ENCODE peak calls at places on chromosomes 7 and 10, in ten cellular contexts. X is GM12891, F is GM12878, V is vagina, H is sigmoid colon, U is heart left ventricle, Y is IMR-90, O is ovary, P is stomach, N is A549. W is an unnamed sample.

GRCh38 chr7:45451636-45452035 is 122.5 kb upstream of the ADCY1 start:
- DNase-seq in O (no peak), H (no peak), X (no peak), F (no peak), N (no peak), U (no peak), Y (no peak), P (no peak), V (no peak), W (no peak)

GRCh38 chr7:87110778-87111177 is 41.5 kb upstream of the DMTF1 start:
- DNase-seq in V (no peak), O (no peak), P (no peak), F (no peak), H (no peak), U (no peak), N (no peak), Y (peak; percentile 65), X (no peak), W (peak; percentile 15)

GRCh38 chr10:13993634-13994033 is 337.1 kb downstream of the FRMD4A start:
- DNase-seq in O (no peak), U (no peak), F (no peak), N (no peak), V (no peak), X (no peak), P (no peak), Y (no peak), H (no peak), W (no peak)

GRCh38 chr10:108443636-108444035 is 1279.1 kb upstream of the SORCS1 start:
- DNase-seq in P (no peak), O (no peak), V (no peak), U (no peak), N (no peak), Y (no peak), X (no peak), F (no peak), H (no peak), W (no peak)

GRCh38 chr10:127148933-127149220 is 47.5 kb downstream of the INSYN2A start:
- DNase-seq in U (no peak), H (no peak), X (no peak), O (no peak), V (no peak), N (peak; percentile 57), Y (peak; percentile 87), F (no peak), P (no peak), W (no peak)

GRCh38 chr10:80500572-80501380 is 36.9 kb upstream of the SH2D4B start:
- DNase-seq in V (no peak), O (peak; percentile 50), X (no peak), F (peak; percentile 34), H (no peak), N (no peak), U (peak; percentile 71), Y (no peak), P (peak; percentile 25), W (peak; percentile 53)

GRCh38 chr7:21934824-21935223 is 10.9 kb downstream of the CDCA7L start:
- DNase-seq in O (no peak), H (no peak), U (no peak), X (no peak), F (no peak), N (no peak), V (no peak), Y (no peak), P (no peak), W (no peak)

GRCh38 chr10:78455873-78456272 is 422.2 kb downstream of the RPS24 start:
- DNase-seq in H (no peak), U (no peak), X (no peak), F (no peak), P (no peak), V (no peak), N (no peak), Y (no peak), O (no peak), W (no peak)

DNA sequence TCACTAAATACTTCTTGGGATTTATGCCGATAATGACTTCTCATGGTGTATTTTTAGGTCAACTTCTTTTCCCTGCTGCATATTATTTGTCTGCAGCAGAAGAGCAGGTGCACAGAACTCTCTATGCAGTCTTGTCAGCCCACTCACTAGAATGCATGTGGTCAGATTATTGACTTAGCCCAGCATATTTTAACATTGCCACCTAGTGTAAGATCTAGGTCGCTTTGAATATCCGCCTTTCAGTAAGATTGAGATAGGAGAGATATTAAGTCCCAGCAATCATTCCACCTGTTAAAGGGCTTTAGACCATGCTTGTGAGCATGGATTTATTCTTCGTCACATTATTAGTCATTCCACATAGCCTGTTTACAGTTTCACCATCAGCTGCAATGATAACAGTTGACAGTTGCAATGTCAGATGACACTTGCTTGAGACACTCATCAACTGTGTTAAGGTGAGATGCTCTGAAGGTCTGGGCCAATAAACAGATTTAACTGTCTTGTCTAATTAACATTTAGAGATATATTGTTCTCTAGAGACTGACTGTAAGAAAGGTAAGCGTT is 491.7 kb downstream of the ARL4A start:
- DNase-seq in N (no peak), Y (peak; percentile 6), U (no peak), P (no peak), F (no peak), V (no peak), O (no peak), X (no peak), H (no peak), W (peak; percentile 57)
- TF ChIP-seq POLR2A in N (no peak), Y (no peak), U (no peak), P (no peak), F (no peak), V (no peak), O (no peak), X (no peak), H (no peak), W (no peak)

GRCh38 chr10:128481152-128481551 is 354.9 kb upstream of the MKI67 start:
- DNase-seq in Y (no peak), P (no peak), O (no peak), U (no peak), N (no peak), H (no peak), X (no peak), V (no peak), F (no peak), W (no peak)

GRCh38 chr10:128485701-128486235 is 359.5 kb upstream of the MKI67 start:
- DNase-seq in V (no peak), H (no peak), F (no peak), O (no peak), N (no peak), Y (no peak), U (no peak), X (no peak), P (no peak), W (no peak)

GRCh38 chr10:128483216-128483615 is 357.0 kb upstream of the MKI67 start:
- DNase-seq in X (no peak), U (no peak), F (no peak), N (no peak), V (no peak), H (peak; percentile 57), Y (no peak), O (no peak), P (no peak), W (no peak)

GRCh38 chr10:128480601-128481000 is 354.4 kb upstream of the MKI67 start:
- DNase-seq in V (no peak), P (no peak), U (no peak), X (no peak), F (no peak), N (no peak), O (no peak), H (no peak), Y (no peak), W (no peak)

GRCh38 chr10:128484041-128484440 is 357.8 kb upstream of the MKI67 start:
- DNase-seq in Y (no peak), H (peak; percentile 20), X (no peak), N (no peak), O (no peak), U (no peak), V (no peak), F (no peak), P (no peak), W (no peak)
- TF ChIP-seq POLR2A in Y (no peak), H (no peak), X (no peak), N (no peak), O (no peak), U (no peak), V (no peak), F (no peak), P (no peak), W (no peak)

GRCh38 chr10:122715576-122715975 is 15.9 kb upstream of the C10orf120 start:
- DNase-seq in F (no peak), Y (no peak), O (no peak), U (no peak), V (no peak), P (no peak), H (no peak), N (no peak), X (no peak), W (no peak)

GRCh38 chr10:122725768-122726167 is 26.1 kb upstream of the C10orf120 start:
- DNase-seq in U (no peak), X (no peak), H (no peak), O (no peak), N (no peak), Y (no peak), V (no peak), F (no peak), P (no peak), W (no peak)

GRCh38 chr10:122725006-122725405 is 25.4 kb upstream of the C10orf120 start:
- DNase-seq in N (no peak), H (no peak), X (no peak), O (no peak), V (no peak), F (no peak), U (no peak), P (no peak), Y (no peak), W (no peak)

GRCh38 chr10:122721111-122721510 is 21.5 kb upstream of the C10orf120 start:
- DNase-seq in N (no peak), V (no peak), U (no peak), F (no peak), O (no peak), Y (no peak), H (no peak), P (no peak), X (no peak), W (no peak)
- TF ChIP-seq POLR2A in N (no peak), V (no peak), U (no peak), F (no peak), O (no peak), Y (no peak), H (no peak), P (no peak), X (no peak), W (no peak)

GRCh38 chr7:5596896-5597246 is 173.2 kb upstream of the TNRC18 start:
- DNase-seq in H (no peak), O (no peak), P (no peak), U (no peak), V (no peak), Y (no peak), X (no peak), N (no peak), F (no peak), W (no peak)

GRCh38 chr7:5597772-5598171 is 174.1 kb upstream of the TNRC18 start:
- DNase-seq in P (no peak), F (no peak), H (no peak), N (no peak), O (peak; percentile 85), U (no peak), Y (no peak), X (no peak), V (no peak), W (no peak)

GRCh38 chr7:5595545-5596045 is 172.0 kb upstream of the TNRC18 start:
- DNase-seq in P (no peak), X (no peak), F (no peak), H (no peak), V (no peak), U (no peak), N (peak; percentile 58), Y (peak; percentile 76), O (no peak), W (peak; percentile 59)

GRCh38 chr7:5596046-5596895 is 172.6 kb upstream of the TNRC18 start:
- DNase-seq in Y (peak; percentile 95), O (peak; percentile 92), X (peak; percentile 78), H (peak; percentile 94), P (peak; percentile 36), F (no peak), V (no peak), U (peak; percentile 79), N (peak; percentile 84), W (peak; percentile 66)

GRCh38 chr7:5594616-5595544 is 171.2 kb upstream of the TNRC18 start:
- DNase-seq in V (no peak), H (no peak), Y (peak; percentile 38), U (peak; percentile 32), X (no peak), P (no peak), F (no peak), O (peak; percentile 66), N (no peak), W (peak; percentile 53)
- TF ChIP-seq POLR2A in V (no peak), H (no peak), Y (no peak), U (no peak), X (no peak), P (no peak), F (peak; percentile 63), O (no peak), N (no peak), W (no peak)

W was measured in erythroblast.